ENCODE peak calls at places on chromosomes 6 and 20, in seven cellular contexts. J, G, X, V, Y, I and U are unnamed samples.

GRCh38 chr6:161434921-161435411 is 161.1 kb upstream of the AGPAT4 start:
- DNase-seq in Y (no peak), X (no peak), I (no peak), G (peak), J (no peak), V (no peak), U (no peak)

GRCh38 chr6:29625337-29625930 is 7.5 kb downstream of the GABBR1 start:
- DNase-seq in I (no peak), Y (no peak), X (no peak), V (no peak), J (no peak), G (no peak), U (no peak)

GRCh38 chr6:37426945-37427510 is 6.0 kb upstream of the CMTR1 start:
- DNase-seq in G (no peak), X (no peak), I (no peak), V (no peak), J (no peak), Y (no peak), U (no peak)

GRCh38 chr20:48458601-48459385 is 369.0 kb downstream of the PREX1 start:
- DNase-seq in Y (no peak), V (no peak), G (no peak), I (no peak), J (no peak), X (no peak), U (no peak)

GRCh38 chr20:49215232-49215631 is 4.0 kb upstream of the DDX27 start:
- DNase-seq in X (no peak), Y (no peak), J (no peak), G (no peak), I (no peak), V (no peak), U (no peak)

GRCh38 chr20:45088247-45088646 is 12.7 kb downstream of the KCNS1 start:
- DNase-seq in X (no peak), Y (no peak), J (no peak), I (no peak), G (peak), V (no peak), U (no peak)

GRCh38 chr20:35394271-35394670 is 17.5 kb downstream of the UQCC1 start:
- DNase-seq in I (no peak), G (no peak), V (no peak), X (no peak), J (no peak), Y (no peak), U (no peak)

GRCh38 chr6:27809939-27810767 is 102.0 kb downstream of the OR2B2 start:
- DNase-seq in Y (peak), V (no peak), I (peak), G (peak), X (peak), J (peak), U (no peak)

GRCh38 chr6:8743146-8743745 is 307.9 kb upstream of the SLC35B3 start:
- DNase-seq in V (no peak), I (no peak), Y (peak), J (no peak), G (no peak), X (no peak), U (no peak)

GRCh38 chr6:130655586-130655985 is 171.6 kb upstream of the SMLR1 start:
- DNase-seq in X (no peak), G (no peak), Y (no peak), I (no peak), V (no peak), J (no peak), U (no peak)

GRCh38 chr20:63116412-63117106 is 99.4 kb downstream of the YTHDF1 start:
- DNase-seq in X (no peak), V (no peak), G (peak), Y (no peak), I (no peak), J (peak), U (peak)

GRCh38 chr6:158219229-158219628 is 51.1 kb downstream of the GTF2H5 start:
- DNase-seq in X (no peak), G (peak), Y (no peak), V (no peak), I (no peak), J (no peak), U (no peak)

GRCh38 chr6:165446331-165446730 is 136.9 kb upstream of the C6orf118 start:
- DNase-seq in V (no peak), J (no peak), I (no peak), G (no peak), X (no peak), Y (no peak), U (no peak)

GRCh38 chr20:63624486-63624885 is 2.4 kb downstream of the GMEB2 start:
- DNase-seq in I (peak), J (no peak), Y (no peak), X (no peak), V (no peak), G (peak), U (peak)

GRCh38 chr6:82687855-82688254 is 324.2 kb downstream of the TPBG start:
- DNase-seq in I (no peak), V (no peak), J (peak), G (no peak), X (no peak), Y (no peak), U (no peak)

GRCh38 chr6:107506145-107506544 is 16.2 kb downstream of the SOBP start:
- DNase-seq in X (no peak), V (no peak), I (no peak), Y (no peak), J (no peak), G (no peak), U (no peak)

GRCh38 chr6:55175078-55175777 is 913 bp downstream of the HCRTR2 start:
- DNase-seq in Y (no peak), J (peak), V (no peak), G (no peak), X (no peak), I (no peak), U (no peak)

GRCh38 chr6:78300885-78301284 is 566.5 kb upstream of the IRAK1BP1 start:
- DNase-seq in V (no peak), J (no peak), G (no peak), I (no peak), Y (no peak), X (no peak), U (no peak)

GRCh38 chr6:106255306-106255705 is 70.3 kb downstream of the ATG5 start:
- DNase-seq in V (no peak), Y (no peak), J (no peak), I (no peak), X (no peak), G (no peak), U (no peak)

GRCh38 chr20:23566199-23566932 is 1.9 kb downstream of the CST9L start:
- DNase-seq in I (no peak), J (no peak), G (no peak), V (no peak), X (no peak), Y (no peak), U (no peak)

GRCh38 chr20:60447703-60448102 is 489.5 kb downstream of the CDH26 start:
- DNase-seq in V (no peak), Y (no peak), J (no peak), X (no peak), G (no peak), I (no peak), U (no peak)

GRCh38 chr6:11362481-11363018 is 130.1 kb upstream of the NEDD9 start:
- DNase-seq in X (no peak), J (no peak), Y (no peak), V (no peak), G (no peak), I (no peak), U (no peak)

GRCh38 chr20:52191132-52191435 is 495 bp downstream of the ZFP64 start:
- DNase-seq in Y (no peak), V (no peak), I (no peak), G (no peak), J (no peak), X (no peak), U (no peak)

GRCh38 chr20:11766961-11767360 is 150.7 kb upstream of the BTBD3 start:
- DNase-seq in I (no peak), Y (no peak), J (no peak), X (no peak), G (no peak), V (no peak), U (no peak)

GRCh38 chr6:40455686-40456389 is 131.3 kb downstream of the LRFN2 start:
- DNase-seq in X (no peak), Y (no peak), G (no peak), J (no peak), I (no peak), V (no peak), U (no peak)

GRCh38 chr6:19438566-19439353 is 398.4 kb upstream of the ID4 start:
- DNase-seq in G (no peak), V (no peak), X (no peak), Y (no peak), J (no peak), I (no peak), U (no peak)

GRCh38 chr6:163414367-163415175 is at the start of gene QKI:
- DNase-seq in G (peak), J (peak), X (peak), V (peak), I (peak), Y (peak), U (no peak)

GRCh38 chr20:23294166-23294565 is 56.4 kb upstream of the NXT1 start:
- DNase-seq in J (no peak), I (no peak), V (no peak), Y (no peak), G (no peak), X (no peak), U (no peak)

GRCh38 chr20:5991623-5992441 is 41.4 kb downstream of the MCM8 start:
- DNase-seq in G (no peak), X (no peak), V (no peak), J (no peak), Y (no peak), I (no peak), U (no peak)

GRCh38 chr6:75563032-75563431 is 38.6 kb upstream of the SENP6 start:
- DNase-seq in Y (peak), J (peak), X (peak), I (no peak), V (no peak), G (peak), U (no peak)

GRCh38 chr6:123415844-123416468 is 220.8 kb downstream of the TRDN start:
- DNase-seq in X (peak), G (peak), I (no peak), J (peak), Y (peak), V (no peak), U (no peak)

GRCh38 chr20:58554541-58554940 is 39.3 kb upstream of the APCDD1L start:
- DNase-seq in J (no peak), V (no peak), Y (no peak), G (no peak), X (no peak), I (no peak), U (no peak)

GRCh38 chr6:65707134-65707826 is at the start of gene EYS:
- DNase-seq in V (no peak), X (no peak), I (no peak), G (no peak), Y (no peak), J (no peak), U (no peak)

GRCh38 chr20:54633903-54634302 is 158.5 kb downstream of the DOK5 start:
- DNase-seq in Y (peak), J (no peak), X (peak), I (no peak), G (no peak), V (no peak), U (no peak)

GRCh38 chr6:46412662-46413061 is 78.6 kb downstream of the RCAN2 start:
- DNase-seq in G (no peak), X (peak), V (no peak), Y (no peak), J (no peak), I (no peak), U (no peak)
- TF ChIP-seq CTCF in G (no peak), X (peak), V (no peak), Y (no peak), J (no peak), I (no peak), U (no peak)

DNA sequence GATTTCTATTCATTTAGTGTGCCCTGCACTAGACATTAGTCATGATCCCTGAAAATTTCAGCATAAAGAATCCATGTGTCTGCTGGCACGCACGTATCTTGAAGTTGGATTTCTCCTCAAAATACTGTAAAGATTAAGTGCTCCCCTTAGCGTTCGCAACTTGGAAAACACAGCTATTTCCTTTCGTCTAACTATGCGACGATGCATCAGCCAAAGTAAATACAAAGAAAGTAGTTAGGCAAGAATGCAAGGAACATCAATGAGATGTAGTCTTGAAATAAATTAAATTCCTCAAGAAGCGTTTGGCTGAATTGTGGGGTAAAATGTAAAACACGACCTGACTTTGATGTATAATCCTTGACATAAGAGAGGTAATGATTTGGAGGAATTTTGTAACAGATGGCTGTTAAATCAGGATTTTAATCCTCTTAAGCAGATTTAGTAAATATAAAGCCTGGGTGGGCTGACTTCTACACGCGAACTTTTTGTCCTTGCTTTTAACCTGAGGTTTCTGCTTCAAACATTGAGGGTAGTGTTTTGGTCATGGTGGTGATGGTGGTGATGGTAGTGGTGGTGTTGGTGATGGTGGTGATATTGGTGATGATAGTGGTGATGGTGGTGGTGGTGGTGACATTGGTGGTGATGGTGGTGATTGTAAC is 88.2 kb downstream of the FOXF2 start:
- DNase-seq in I (no peak), J (no peak), Y (no peak), X (no peak), V (no peak), G (peak), U (no peak)
- TF ChIP-seq CTCF in I (no peak), J (no peak), Y (no peak), X (no peak), V (no peak), G (peak), U (peak)

DNA sequence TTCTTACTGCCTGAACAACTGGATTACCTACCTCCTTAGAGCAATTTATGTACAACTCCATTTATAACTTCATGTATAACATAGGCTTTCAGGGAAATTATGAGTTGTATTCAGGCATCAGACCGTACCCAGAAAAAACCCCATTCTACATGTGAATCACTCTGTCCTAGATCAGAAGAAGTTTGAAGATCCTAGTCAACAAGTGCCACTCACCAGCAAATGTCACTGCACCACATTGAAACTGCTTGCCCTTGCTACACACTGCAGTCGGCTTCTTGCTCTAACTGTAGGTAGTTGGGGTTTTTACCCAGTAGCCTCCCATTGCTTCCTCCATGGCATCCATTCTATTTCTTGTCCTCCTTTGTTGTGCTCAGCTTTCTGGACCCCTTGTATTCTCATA is 132.4 kb downstream of the DNAH8 start:
- DNase-seq in V (no peak), G (no peak), Y (no peak), I (no peak), J (no peak), X (no peak), U (no peak)
- TF ChIP-seq CTCF in V (no peak), G (no peak), Y (no peak), I (no peak), J (no peak), X (no peak), U (no peak)

DNA sequence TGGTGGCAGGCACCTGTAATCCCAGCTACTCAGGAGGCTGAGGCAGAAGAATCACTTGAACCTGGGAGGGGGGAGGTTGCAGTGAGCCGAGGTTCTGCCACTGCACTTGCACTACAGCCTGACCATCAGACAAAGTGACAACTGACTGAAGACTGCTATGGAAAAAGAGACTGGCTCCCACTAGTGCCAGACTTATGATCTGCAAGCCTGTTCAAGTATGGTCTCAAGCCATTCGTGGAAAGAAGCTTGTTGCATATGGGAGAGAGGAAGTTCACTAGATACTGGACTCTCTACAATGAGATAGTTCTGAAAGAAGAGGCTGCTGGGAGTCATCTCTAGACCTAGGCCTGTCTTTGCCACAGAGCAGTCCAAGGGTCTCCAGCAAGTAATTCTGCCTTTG is 26.7 kb downstream of the MDN1 start:
- DNase-seq in V (no peak), I (no peak), J (no peak), Y (peak), X (peak), G (peak), U (no peak)
- TF ChIP-seq CTCF in V (peak), I (no peak), J (peak), Y (peak), X (peak), G (peak), U (peak)

GRCh38 chr20:1391640-1392442 is 1.0 kb downstream of the FKBP1A start:
- DNase-seq in X (peak), I (no peak), G (peak), V (no peak), Y (no peak), J (peak), U (no peak)

GRCh38 chr20:1393507-1393882 is 641 bp upstream of the FKBP1A start:
- DNase-seq in Y (no peak), I (no peak), G (no peak), X (no peak), V (no peak), J (no peak), U (no peak)

GRCh38 chr20:1390552-1391403 is 2.1 kb downstream of the FKBP1A start:
- DNase-seq in G (no peak), V (no peak), J (no peak), Y (no peak), I (no peak), X (no peak), U (no peak)

GRCh38 chr20:1392443-1392692 is 486 bp downstream of the FKBP1A start:
- DNase-seq in X (no peak), G (no peak), Y (no peak), J (no peak), V (no peak), I (no peak), U (no peak)

GRCh38 chr20:1392693-1393506 is at the start of gene FKBP1A:
- DNase-seq in V (peak), I (peak), X (peak), G (peak), Y (peak), J (peak), U (peak)
- TF ChIP-seq CTCF in V (peak), I (no peak), X (no peak), G (no peak), Y (no peak), J (no peak), U (peak)

DNA sequence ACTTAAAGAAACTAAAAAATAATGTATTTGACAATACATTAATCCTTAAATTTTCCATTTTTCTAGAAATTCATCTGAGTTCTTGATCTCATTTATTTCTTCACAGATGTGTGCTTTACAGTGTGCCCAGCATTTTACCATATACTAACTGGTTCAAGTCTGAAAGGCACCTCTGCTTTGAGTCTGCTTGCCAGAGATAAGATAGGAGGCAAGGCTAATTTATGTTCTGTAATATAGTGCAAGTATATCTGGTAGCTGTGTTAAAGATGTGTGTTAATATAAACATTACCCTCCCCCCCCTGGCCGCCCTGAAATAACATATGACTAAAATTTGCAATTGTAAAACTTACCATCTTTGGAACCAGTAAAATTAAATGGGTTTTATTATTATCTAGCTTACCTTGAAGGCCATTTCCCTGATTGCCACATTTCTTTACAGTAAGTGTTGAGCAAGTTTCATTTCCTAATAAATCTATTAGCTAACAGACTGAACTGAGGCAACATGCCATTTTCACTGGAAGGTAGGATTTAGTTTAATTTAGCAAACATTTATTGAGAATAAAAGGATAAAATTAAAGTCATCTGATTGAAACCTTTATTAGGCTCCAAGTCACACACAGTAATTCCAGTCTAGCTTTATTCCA is 2.7 kb downstream of the FBXO9 start:
- DNase-seq in I (no peak), X (no peak), G (peak), Y (no peak), J (no peak), V (no peak), U (no peak)
- TF ChIP-seq CTCF in I (no peak), X (no peak), G (no peak), Y (no peak), J (no peak), V (no peak), U (no peak)

DNA sequence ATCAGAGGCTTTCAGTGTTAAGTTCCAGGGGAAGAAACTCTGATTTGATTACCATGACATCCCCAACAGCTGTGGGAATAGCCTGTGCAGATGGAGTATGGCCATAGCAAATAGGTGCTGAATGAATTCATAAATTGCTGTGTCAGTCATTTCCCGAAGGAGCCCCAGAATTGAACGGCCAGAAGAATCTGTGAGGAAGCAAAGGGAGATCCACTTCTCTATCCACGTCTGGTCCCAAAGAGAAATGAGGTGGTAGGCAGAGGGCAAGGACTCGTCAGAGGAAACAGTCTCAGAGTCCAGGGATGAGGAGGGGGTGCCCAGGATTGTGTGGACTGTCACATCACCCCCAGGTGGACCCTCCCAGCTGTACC is 3.1 kb upstream of the TAF8 start:
- DNase-seq in V (no peak), J (no peak), X (no peak), Y (no peak), G (no peak), I (no peak), U (peak)
- TF ChIP-seq CTCF in V (no peak), J (no peak), X (no peak), Y (no peak), G (no peak), I (no peak), U (no peak)